ENCODE peak calls at places on chromosomes 2 and 18, in seven cellular contexts. U is AG04450; S is ascending aorta; G is endothelial cell; T is cardiac fibroblast; J is GM23248; R is stimulated activated CD4-positive, alpha-beta T cell treated with anti-CD3 and anti-CD28 coated beads, Interleukin-2, amount 100 ng/mL, for 48 hours. D is an unnamed sample.
A peak's percentile ranks its signal among the peaks of the same experiment; 100 is the strongest.

GRCh38 chr18:7637269-7637668 is 70.2 kb downstream of the PTPRM start:
- DNase-seq in U (no peak), S (no peak), G (no peak), T (peak; percentile 50), J (peak; percentile 23), R (no peak), D (no peak)

GRCh38 chr2:36511858-36512630 is 85.9 kb downstream of the FEZ2 start:
- DNase-seq in U (no peak), S (no peak), G (no peak), T (no peak), J (peak; percentile 61), R (no peak), D (peak; percentile 53)

GRCh38 chr2:23280401-23280800 is 104.6 kb upstream of the KLHL29 start:
- DNase-seq in U (no peak), S (no peak), G (no peak), T (no peak), J (no peak), R (no peak), D (no peak)

GRCh38 chr2:239780236-239780997 is 244.7 kb downstream of the NDUFA10 start:
- DNase-seq in U (no peak), S (no peak), G (no peak), T (no peak), J (no peak), R (no peak), D (no peak)

GRCh38 chr18:3460823-3461398 is 10.9 kb downstream of the TGIF1 start:
- DNase-seq in U (no peak), S (no peak), G (no peak), T (no peak), J (no peak), R (no peak), D (no peak)

GRCh38 chr2:61645911-61646310 is 107.8 kb upstream of the XPO1 start:
- DNase-seq in U (peak; percentile 80), S (no peak), G (no peak), T (peak; percentile 95), J (peak; percentile 90), R (no peak), D (no peak)

GRCh38 chr2:20561703-20562454 is 89.0 kb downstream of the HS1BP3 start:
- DNase-seq in U (no peak), S (no peak), G (no peak), T (peak; percentile 79), J (peak; percentile 91), R (no peak), D (no peak)

GRCh38 chr18:58222439-58223125 is 178.6 kb downstream of the NEDD4L start:
- DNase-seq in U (no peak), S (no peak), G (no peak), T (peak; percentile 43), J (peak; percentile 70), R (no peak), D (no peak)

GRCh38 chr2:190062053-190062452 is 476 bp downstream of the MSTN start:
- DNase-seq in U (no peak), S (no peak), G (no peak), T (no peak), J (peak; percentile 18), R (no peak), D (no peak)

GRCh38 chr2:36530983-36531354 is 67.0 kb downstream of the FEZ2 start:
- DNase-seq in U (no peak), S (no peak), G (no peak), T (peak; percentile 94), J (peak; percentile 77), R (no peak), D (no peak)

GRCh38 chr2:236177967-236178909 is 10.1 kb upstream of the GBX2 start:
- DNase-seq in U (no peak), S (no peak), G (peak; percentile 92), T (peak; percentile 59), J (peak; percentile 77), R (peak; percentile 55), D (peak; percentile 95)

GRCh38 chr2:88181511-88181910 is 11.4 kb downstream of the THNSL2 start:
- DNase-seq in U (no peak), S (no peak), G (no peak), T (peak; percentile 13), J (peak; percentile 76), R (no peak), D (no peak)

GRCh38 chr2:29323961-29324360 is 208.7 kb downstream of the CLIP4 start:
- DNase-seq in U (no peak), S (no peak), G (no peak), T (peak; percentile 26), J (peak; percentile 65), R (no peak), D (no peak)

GRCh38 chr2:238235331-238235732 is 4.5 kb downstream of the HES6 start:
- DNase-seq in U (no peak), S (no peak), G (no peak), T (peak; percentile 55), J (peak; percentile 46), R (no peak), D (no peak)

GRCh38 chr18:62634991-62635630 is 80.2 kb upstream of the PHLPP1 start:
- DNase-seq in U (no peak), S (no peak), G (no peak), T (no peak), J (peak; percentile 27), R (no peak), D (no peak)

GRCh38 chr2:240295256-240296103 is 140.0 kb upstream of the GPC1 start:
- DNase-seq in U (no peak), S (no peak), G (no peak), T (peak; percentile 22), J (no peak), R (no peak), D (no peak)

GRCh38 chr2:221635949-221636348 is 63.8 kb upstream of the EPHA4 start:
- DNase-seq in U (no peak), S (no peak), G (no peak), T (no peak), J (no peak), R (no peak), D (no peak)

D was measured in glutamatergic neuron.